ENCODE peak calls at places on chromosome 5, in nine cellular contexts. U is breast epithelium, P is A549, C is cardiac muscle cell, I is uterus, T is neural progenitor cell, K is hepatocyte, O is SK-N-SH, F is mammary epithelial cell. J is an unnamed sample. For H3K4me1, the result is how much of the 10 kb centered on the place peaks cover.

GRCh38 chr5:66661149-66661548 is 65.0 kb downstream of the MAST4 start:
- DNase-seq in U (no peak), P (no peak), C (peak), I (no peak), T (no peak), K (no peak), O (no peak), F (no peak), J (no peak)

GRCh38 chr5:103693485-103693884 is 130.9 kb upstream of the NUDT12 start:
- DNase-seq in U (no peak), P (no peak), C (no peak), I (no peak), T (no peak), K (no peak), O (no peak), F (no peak), J (no peak)

GRCh38 chr5:63170496-63170895 is 591.9 kb downstream of the LRRC70 start:
- DNase-seq in U (no peak), P (no peak), C (peak), I (no peak), T (peak), K (no peak), O (no peak), F (no peak), J (no peak)

GRCh38 chr5:14118551-14119320 is 24.4 kb upstream of the TRIO start:
- DNase-seq in U (no peak), P (no peak), C (no peak), I (no peak), T (peak), K (no peak), O (no peak), F (no peak), J (no peak)

GRCh38 chr5:134371834-134372340 is 518 bp downstream of the UBE2B start:
- DNase-seq in U (peak), P (peak), C (peak), I (peak), T (peak), K (peak), O (peak), F (peak), J (peak)

GRCh38 chr5:171649002-171649401 is 136.6 kb upstream of the SMIM23 start:
- DNase-seq in U (no peak), P (no peak), C (no peak), I (no peak), T (no peak), K (no peak), O (no peak), F (no peak), J (no peak)

GRCh38 chr5:56359809-56360685 is 126.9 kb upstream of the ANKRD55 start:
- DNase-seq in U (no peak), P (no peak), C (peak), I (no peak), T (no peak), K (no peak), O (no peak), F (no peak), J (no peak)

GRCh38 chr5:932628-933250 is 40.1 kb downstream of the TRIP13 start:
- DNase-seq in U (no peak), P (no peak), C (peak), I (no peak), T (no peak), K (no peak), O (no peak), F (no peak), J (no peak)

GRCh38 chr5:146026307-146027010 is 78.9 kb downstream of the PLAC8L1 start:
- DNase-seq in U (no peak), P (no peak), C (no peak), I (no peak), T (peak), K (no peak), O (no peak), F (no peak), J (no peak)

GRCh38 chr5:95815143-95815729 is 7.3 kb downstream of the GLRX start:
- DNase-seq in U (no peak), P (no peak), C (no peak), I (no peak), T (no peak), K (no peak), O (no peak), F (no peak), J (no peak)

GRCh38 chr5:95818181-95819147 is 4.1 kb downstream of the GLRX start:
- DNase-seq in U (no peak), P (no peak), C (no peak), I (no peak), T (no peak), K (no peak), O (no peak), F (no peak), J (no peak)

GRCh38 chr5:95816341-95816740 is 6.2 kb downstream of the GLRX start:
- DNase-seq in U (no peak), P (no peak), C (no peak), I (no peak), T (no peak), K (no peak), O (no peak), F (no peak), J (no peak)

GRCh38 chr5:95817430-95817829 is 5.1 kb downstream of the GLRX start:
- DNase-seq in U (no peak), P (no peak), C (no peak), I (no peak), T (peak), K (no peak), O (no peak), F (no peak), J (no peak)

GRCh38 chr5:95816803-95817202 is 5.7 kb downstream of the GLRX start:
- DNase-seq in U (no peak), P (no peak), C (no peak), I (no peak), T (no peak), K (no peak), O (no peak), F (no peak), J (no peak)
- H3K27ac ChIP-seq in U (no peak), P (no peak), C (no peak), I (no peak), T (no peak), K (no peak), O (no peak), F (no peak), J (no peak)

GRCh38 chr5:92468307-92468706 is 1085.2 kb upstream of the ARRDC3 start:
- DNase-seq in U (no peak), P (no peak), C (no peak), I (no peak), T (no peak), K (no peak), O (no peak), F (no peak), J (no peak)

GRCh38 chr5:92472981-92473566 is 1090.0 kb upstream of the ARRDC3 start:
- DNase-seq in U (no peak), P (no peak), C (no peak), I (no peak), T (no peak), K (no peak), O (no peak), F (no peak), J (no peak)

GRCh38 chr5:92467695-92468094 is 1084.6 kb upstream of the ARRDC3 start:
- DNase-seq in U (no peak), P (no peak), C (no peak), I (no peak), T (no peak), K (no peak), O (no peak), F (no peak), J (no peak)

GRCh38 chr5:92471861-92472260 is 1088.7 kb upstream of the ARRDC3 start:
- DNase-seq in U (no peak), P (no peak), C (no peak), I (no peak), T (no peak), K (no peak), O (no peak), F (no peak), J (no peak)

GRCh38 chr5:92470770-92471169 is 1087.7 kb upstream of the ARRDC3 start:
- DNase-seq in U (no peak), P (no peak), C (no peak), I (no peak), T (no peak), K (no peak), O (no peak), F (no peak), J (no peak)
- TF ChIP-seq CTCF in U (no peak), P (no peak), C (no peak), I (no peak), T (peak), K (no peak), O (no peak), F (no peak), J (no peak)

DNA sequence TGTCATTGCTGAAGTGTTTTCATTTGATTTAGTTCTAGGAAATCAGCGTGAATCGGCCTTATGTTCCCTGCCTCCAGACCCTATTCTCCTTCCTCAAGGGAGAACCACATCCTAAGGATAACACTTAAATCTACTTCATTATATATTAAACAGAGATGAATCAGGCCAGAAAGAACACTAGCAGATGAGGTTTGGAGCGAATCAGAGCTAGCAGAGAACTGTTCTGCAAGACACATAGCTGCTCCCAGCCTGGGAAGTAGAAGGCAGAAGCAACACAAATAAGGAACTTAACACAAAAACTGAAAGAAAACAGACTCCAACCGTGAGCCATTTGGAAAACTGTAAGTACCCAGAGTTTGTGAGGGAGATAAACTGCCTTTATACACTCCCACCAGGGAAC is 718.2 kb downstream of the SEMA5A start:
- DNase-seq in U (no peak), P (no peak), C (peak), I (no peak), T (no peak), K (no peak), O (no peak), F (no peak), J (no peak)
- H3K4me1 ChIP-seq in U (under half), P (under half), C (under half), I (under half), T (under half), K (under half), O (under half), F (under half), J (under half)

GRCh38 chr5:2020730-2021129 is 138.0 kb upstream of the IRX4 start:
- DNase-seq in U (no peak), P (no peak), C (no peak), I (no peak), T (no peak), K (no peak), O (no peak), F (peak), J (no peak)

GRCh38 chr5:2022436-2022835 is 139.7 kb upstream of the IRX4 start:
- DNase-seq in U (no peak), P (no peak), C (no peak), I (no peak), T (no peak), K (no peak), O (no peak), F (no peak), J (no peak)

GRCh38 chr5:2023196-2023595 is 140.5 kb upstream of the IRX4 start:
- DNase-seq in U (no peak), P (no peak), C (no peak), I (no peak), T (no peak), K (no peak), O (no peak), F (peak), J (no peak)

GRCh38 chr5:2019716-2020115 is 137.0 kb upstream of the IRX4 start:
- DNase-seq in U (no peak), P (no peak), C (no peak), I (no peak), T (no peak), K (no peak), O (no peak), F (no peak), J (no peak)

GRCh38 chr5:2021484-2022176 is 138.9 kb upstream of the IRX4 start:
- DNase-seq in U (no peak), P (no peak), C (no peak), I (no peak), T (no peak), K (no peak), O (no peak), F (no peak), J (no peak)
- H3K27ac ChIP-seq in U (no peak), P (no peak), C (no peak), I (no peak), T (no peak), K (no peak), O (no peak), F (no peak), J (no peak)

GRCh38 chr5:115842089-115842881 is 550 bp downstream of the AP3S1 start:
- DNase-seq in U (no peak), P (peak), C (no peak), I (peak), T (peak), K (peak), O (peak), F (peak), J (peak)
- TF ChIP-seq CTCF in U (no peak), P (peak), C (peak), I (no peak), T (peak), K (peak), O (peak), F (peak), J (peak)

DNA sequence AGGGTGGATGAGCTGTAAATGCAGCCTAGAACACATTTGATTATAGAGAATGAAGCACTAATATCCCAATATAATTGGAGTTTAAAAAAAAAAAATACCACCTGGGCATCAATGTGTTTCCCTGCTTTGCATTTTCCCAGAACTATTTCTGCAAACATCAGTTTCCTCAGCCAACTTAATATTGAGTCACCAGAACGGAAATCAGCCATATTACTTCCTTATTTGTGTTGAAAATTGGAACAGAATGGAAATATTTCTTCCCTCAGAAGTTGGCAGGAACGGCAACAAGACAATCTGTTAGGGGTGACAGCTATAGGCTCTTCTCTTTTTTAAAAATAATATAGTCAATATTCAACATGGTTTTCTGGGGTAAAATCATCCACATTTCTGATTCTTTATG is 4.0 kb downstream of the MFAP3 start:
- DNase-seq in U (no peak), P (no peak), C (peak), I (no peak), T (no peak), K (no peak), O (no peak), F (no peak), J (no peak)
- H3K4me1 ChIP-seq in U (under half), P (under half), C (under half), I (under half), T (under half), K (under half), O (under half), F (under half), J (under half)

DNA sequence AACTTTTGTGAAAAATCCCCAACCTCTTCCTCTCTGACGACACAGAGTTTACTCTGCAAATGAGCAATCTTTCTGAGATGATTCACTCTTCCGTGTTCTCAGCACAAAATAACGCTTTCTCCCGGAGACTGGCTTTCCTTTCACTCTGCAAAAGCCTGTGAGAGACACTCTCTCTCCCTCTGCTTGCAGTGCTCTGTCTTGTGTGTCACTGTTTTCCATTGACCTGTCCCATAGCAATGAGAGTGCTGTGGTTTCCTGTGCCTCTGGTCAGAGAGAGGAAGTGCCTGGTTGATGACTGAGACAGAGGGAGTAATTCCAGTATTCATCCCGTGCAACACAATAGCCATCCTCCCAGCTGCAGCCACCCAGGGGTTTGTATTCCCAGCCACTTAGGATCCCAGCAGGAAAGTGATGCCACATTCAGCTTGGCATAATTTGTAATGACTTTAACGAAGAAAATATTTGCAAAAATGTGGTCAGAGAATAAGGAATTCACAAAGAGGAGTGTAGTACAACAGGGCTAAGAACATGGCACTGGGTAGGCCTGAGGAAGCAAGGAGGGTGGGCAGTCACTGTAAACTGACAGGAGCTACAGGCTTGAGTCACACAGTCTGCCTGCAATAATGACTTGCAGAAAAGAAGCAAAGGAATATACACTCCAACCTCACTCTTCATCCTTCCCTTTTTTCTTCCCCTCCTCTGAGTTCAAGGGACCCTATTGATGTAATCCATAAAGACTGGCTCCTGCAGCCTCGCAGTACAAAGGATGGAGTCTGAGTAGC is 463.5 kb upstream of the RGMB start:
- DNase-seq in U (no peak), P (peak), C (peak), I (no peak), T (peak), K (peak), O (no peak), F (peak), J (no peak)
- H3K27ac ChIP-seq in U (no peak), P (no peak), C (no peak), I (no peak), T (no peak), K (peak), O (peak), F (peak), J (no peak)

DNA sequence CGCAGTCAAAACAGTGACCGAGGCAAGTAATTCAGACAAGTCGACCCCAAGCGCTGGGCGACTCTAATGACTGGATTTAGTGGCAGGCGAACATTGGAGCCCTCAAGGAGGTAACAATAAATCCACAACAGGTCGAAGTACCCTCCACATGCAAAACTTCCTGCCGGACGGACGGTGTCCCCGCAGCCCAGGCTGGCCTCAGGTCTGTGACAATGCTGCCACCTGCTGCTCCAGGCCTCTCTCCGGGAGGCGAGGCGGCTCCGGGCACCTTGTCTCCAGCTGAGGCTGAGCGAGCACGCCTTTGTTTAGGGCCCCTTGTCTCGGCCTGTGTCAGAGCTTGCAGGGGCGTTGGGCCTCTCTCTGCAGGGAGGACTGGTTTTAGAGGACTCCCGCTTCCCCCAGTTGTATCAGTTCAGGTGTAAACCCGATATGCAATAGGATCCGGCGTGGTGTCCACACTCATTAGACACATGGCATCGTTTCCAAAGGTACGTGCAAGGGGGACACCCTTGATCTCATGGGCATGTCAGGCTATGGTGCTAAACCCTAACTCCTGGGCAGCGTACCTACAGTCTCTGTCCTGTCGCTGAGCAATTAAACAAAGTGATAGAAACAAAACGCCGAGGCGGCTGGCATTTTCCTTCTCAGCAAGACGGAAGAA is 628.0 kb upstream of the ADAMTS16 start:
- DNase-seq in U (peak), P (peak), C (no peak), I (no peak), T (peak), K (peak), O (peak), F (peak), J (no peak)
- TF ChIP-seq CTCF in U (peak), P (peak), C (no peak), I (peak), T (peak), K (peak), O (peak), F (peak), J (no peak)

J was measured in tibial artery.